ENCODE peak calls at places on chromosomes 3 and 15, in seven cellular contexts. X, O, Z, P, I, A and E are unnamed samples.

GRCh38 chr3:126828306-126828705 is 124.3 kb downstream of the CHCHD6 start:
- DNase-seq in X (no peak), O (no peak), Z (no peak), P (no peak), I (peak; percentile 57), A (no peak), E (no peak)

GRCh38 chr15:38558714-38559059 is 5.9 kb downstream of the RASGRP1 start:
- DNase-seq in X (no peak), O (no peak), Z (no peak), P (no peak), I (no peak), A (peak; percentile 7), E (no peak)

GRCh38 chr3:169173231-169173630 is 490.3 kb downstream of the MECOM start:
- DNase-seq in X (no peak), O (no peak), Z (no peak), P (no peak), I (no peak), A (peak; percentile 48), E (no peak)

GRCh38 chr3:73954506-73954905 is 329.8 kb upstream of the PDZRN3 start:
- DNase-seq in X (no peak), O (no peak), Z (no peak), P (no peak), I (no peak), A (peak; percentile 18), E (no peak)

GRCh38 chr3:127019449-127019848 is 36.5 kb downstream of the PLXNA1 start:
- DNase-seq in X (no peak), O (no peak), Z (no peak), P (no peak), I (no peak), A (no peak), E (no peak)

GRCh38 chr3:135970500-135971116 is 5.1 kb downstream of the PPP2R3A start:
- DNase-seq in X (no peak), O (no peak), Z (no peak), P (no peak), I (no peak), A (no peak), E (no peak)

GRCh38 chr3:96991812-96992211 is 177.4 kb downstream of the EPHA6 start:
- DNase-seq in X (no peak), O (no peak), Z (no peak), P (no peak), I (no peak), A (no peak), E (no peak)

GRCh38 chr3:26280517-26280916 is 342.1 kb upstream of the LRRC3B start:
- DNase-seq in X (no peak), O (no peak), Z (no peak), P (no peak), I (no peak), A (no peak), E (no peak)

GRCh38 chr3:122362026-122362425 is 21.0 kb downstream of the MIX23 start:
- DNase-seq in X (no peak), O (no peak), Z (no peak), P (no peak), I (no peak), A (no peak), E (no peak)

GRCh38 chr3:168071535-168071934 is 24.2 kb downstream of the GOLIM4 start:
- DNase-seq in X (no peak), O (no peak), Z (no peak), P (no peak), I (no peak), A (no peak), E (no peak)